ENCODE peak calls at places on chromosomes 2 and 18, in eight cellular contexts. V is dorsolateral prefrontal cortex; H is EL; A is non-pigmented ciliary epithelial cell; L is stimulated activated CD8-positive, alpha-beta memory T cell treated with anti-CD3 and anti-CD28 coated beads, Interleukin-7, amount 100 ng/mL, for 1 hour; O is NCI-H345; E is NCI-H524; W is lower lobe of right lung. Y is an unnamed sample.

GRCh38 chr2:205352120-205352519 is 330.2 kb upstream of the NRP2 start:
- DNase-seq in H (no peak), W (no peak), O (no peak), V (no peak), L (no peak), E (no peak), A (no peak), Y (no peak)

GRCh38 chr18:79068299-79068945 is 772 bp upstream of the ATP9B start:
- DNase-seq in A (no peak), O (peak), V (no peak), L (no peak), W (no peak), E (no peak), H (no peak), Y (no peak)

GRCh38 chr18:23661735-23662308 is 889 bp downstream of the ANKRD29 start:
- DNase-seq in V (no peak), A (no peak), O (no peak), E (no peak), W (no peak), L (no peak), H (no peak), Y (no peak)

GRCh38 chr18:51342815-51343214 is 145.3 kb upstream of the MEX3C start:
- DNase-seq in O (no peak), V (no peak), A (no peak), W (no peak), L (no peak), E (no peak), H (peak), Y (no peak)

GRCh38 chr2:196131949-196132925 is 39.1 kb downstream of the STK17B start:
- DNase-seq in O (no peak), A (no peak), H (no peak), V (no peak), W (no peak), L (no peak), E (no peak), Y (no peak)

GRCh38 chr2:67649331-67650071 is 252.4 kb downstream of the ETAA1 start:
- DNase-seq in W (no peak), O (peak), H (peak), E (peak), A (no peak), V (no peak), L (no peak), Y (no peak)

GRCh38 chr18:13137041-13137938 is 81.3 kb upstream of the LDLRAD4 start:
- DNase-seq in L (no peak), V (no peak), O (no peak), H (peak), E (no peak), A (no peak), W (peak), Y (no peak)

GRCh38 chr2:133420748-133421147 is 147.5 kb downstream of the NCKAP5 start:
- DNase-seq in V (no peak), H (no peak), E (no peak), W (no peak), L (no peak), A (no peak), O (no peak), Y (no peak)

GRCh38 chr2:215797676-215798075 is 215.7 kb downstream of the MREG start:
- DNase-seq in E (no peak), V (no peak), L (no peak), H (no peak), O (no peak), A (no peak), W (no peak), Y (no peak)

GRCh38 chr2:33210626-33211025 is 263.9 kb downstream of the LTBP1 start:
- DNase-seq in V (no peak), L (no peak), E (no peak), O (no peak), A (peak), H (peak), W (no peak), Y (peak)

GRCh38 chr2:75466708-75467311 is 93.9 kb downstream of the EVA1A start:
- DNase-seq in H (peak), E (peak), W (peak), L (no peak), V (no peak), O (peak), A (no peak), Y (no peak)

GRCh38 chr2:108199726-108200125 is 40.0 kb upstream of the SULT1C3 start:
- DNase-seq in V (no peak), L (no peak), W (no peak), E (no peak), A (peak), H (peak), O (no peak), Y (no peak)

GRCh38 chr2:236706803-236707202 is 137.2 kb downstream of the ACKR3 start:
- DNase-seq in O (no peak), E (no peak), H (no peak), A (no peak), W (no peak), L (no peak), V (no peak), Y (no peak)

GRCh38 chr2:164896634-164897033 is 55.0 kb upstream of the COBLL1 start:
- DNase-seq in A (no peak), W (no peak), L (no peak), V (no peak), E (no peak), O (no peak), H (peak), Y (peak)

GRCh38 chr2:224951723-224952481 is 90.4 kb downstream of the DOCK10 start:
- DNase-seq in H (no peak), W (no peak), L (no peak), V (no peak), E (no peak), A (no peak), O (no peak), Y (no peak)

GRCh38 chr2:47254464-47254863 is 99.4 kb upstream of the STPG4 start:
- DNase-seq in A (no peak), V (no peak), L (no peak), O (no peak), W (no peak), E (no peak), H (no peak), Y (no peak)

GRCh38 chr2:112164876-112165275 is 26.7 kb downstream of the FBLN7 start:
- DNase-seq in H (no peak), W (no peak), O (no peak), V (no peak), E (no peak), A (no peak), L (no peak), Y (no peak)

GRCh38 chr2:190415794-190416729 is 7.9 kb downstream of the MFSD6 start:
- DNase-seq in O (no peak), W (no peak), A (no peak), E (no peak), V (no peak), H (no peak), L (no peak), Y (no peak)

Y was measured in SJSA1.